ENCODE peak calls at places on chromosomes 13 and 19, in five cellular contexts. One of them, this sample, is unnamed.

GRCh38 chr19:33815410-33816340 is 19.0 kb downstream of the KCTD15 start:
- DNase-seq in Peyer's patch: no peak
- DNase-seq in GM23338: no peak
- DNase-seq in progenitor cell of endocrine pancreas: no peak
- DNase-seq in tibial nerve: no peak
- DNase-seq in this sample: peak; percentile 80

GRCh38 chr13:97212540-97213146 is 9.5 kb upstream of the MBNL2 start:
- DNase-seq in Peyer's patch: no peak
- DNase-seq in progenitor cell of endocrine pancreas: no peak
- DNase-seq in GM23338: peak; percentile 26
- DNase-seq in tibial nerve: no peak
- DNase-seq in this sample: no peak

GRCh38 chr13:95644611-95645052 is at the start of gene DZIP1:
- DNase-seq in tibial nerve: peak; percentile 56
- DNase-seq in GM23338: peak; percentile 97
- DNase-seq in Peyer's patch: no peak
- DNase-seq in progenitor cell of endocrine pancreas: peak; percentile 59
- DNase-seq in this sample: peak; percentile 28

GRCh38 chr19:12838182-12838890 is at the start of gene MAST1:
- DNase-seq in Peyer's patch: no peak
- DNase-seq in tibial nerve: no peak
- DNase-seq in GM23338: peak; percentile 80
- DNase-seq in progenitor cell of endocrine pancreas: peak; percentile 51
- DNase-seq in this sample: no peak

GRCh38 chr13:56019606-56020005 is 1121.1 kb upstream of the PRR20A start:
- DNase-seq in Peyer's patch: no peak
- DNase-seq in tibial nerve: no peak
- DNase-seq in progenitor cell of endocrine pancreas: no peak
- DNase-seq in GM23338: no peak
- DNase-seq in this sample: no peak

GRCh38 chr13:26557393-26558073 is at the start of gene WASF3:
- DNase-seq in GM23338: peak; percentile 97
- DNase-seq in progenitor cell of endocrine pancreas: peak; percentile 95
- DNase-seq in tibial nerve: peak; percentile 80
- DNase-seq in Peyer's patch: peak; percentile 45
- DNase-seq in this sample: peak; percentile 89

GRCh38 chr13:110310541-110311491 is 3.7 kb downstream of the COL4A2 start:
- DNase-seq in tibial nerve: no peak
- DNase-seq in Peyer's patch: no peak
- DNase-seq in progenitor cell of endocrine pancreas: no peak
- DNase-seq in GM23338: no peak
- DNase-seq in this sample: peak; percentile 36

GRCh38 chr13:109868583-109869311 is 82.4 kb upstream of the IRS2 start:
- DNase-seq in Peyer's patch: no peak
- DNase-seq in progenitor cell of endocrine pancreas: no peak
- DNase-seq in tibial nerve: no peak
- DNase-seq in GM23338: no peak
- DNase-seq in this sample: no peak

GRCh38 chr13:25406377-25406776 is 34.6 kb downstream of the ATP8A2 start:
- DNase-seq in tibial nerve: no peak
- DNase-seq in progenitor cell of endocrine pancreas: no peak
- DNase-seq in Peyer's patch: no peak
- DNase-seq in GM23338: peak; percentile 36
- DNase-seq in this sample: no peak

GRCh38 chr19:18649371-18650047 is 12.7 kb downstream of the KLHL26 start:
- DNase-seq in GM23338: no peak
- DNase-seq in tibial nerve: peak; percentile 64
- DNase-seq in progenitor cell of endocrine pancreas: no peak
- DNase-seq in Peyer's patch: peak; percentile 31
- DNase-seq in this sample: peak; percentile 55

GRCh38 chr19:10424011-10424637 is 3.8 kb downstream of the PDE4A start:
- DNase-seq in progenitor cell of endocrine pancreas: peak; percentile 90
- DNase-seq in Peyer's patch: peak; percentile 70
- DNase-seq in tibial nerve: peak; percentile 60
- DNase-seq in GM23338: peak; percentile 87
- DNase-seq in this sample: no peak

GRCh38 chr19:50817941-50818858 is 5.4 kb downstream of the KLK1 start:
- DNase-seq in Peyer's patch: peak; percentile 86
- DNase-seq in tibial nerve: no peak
- DNase-seq in progenitor cell of endocrine pancreas: peak; percentile 49
- DNase-seq in GM23338: peak; percentile 96
- DNase-seq in this sample: no peak

GRCh38 chr13:28355822-28356371 is 139.0 kb downstream of the FLT1 start:
- DNase-seq in Peyer's patch: no peak
- DNase-seq in progenitor cell of endocrine pancreas: no peak
- DNase-seq in tibial nerve: no peak
- DNase-seq in GM23338: no peak
- DNase-seq in this sample: no peak

GRCh38 chr13:77988355-77988754 is 69.7 kb upstream of the EDNRB start:
- DNase-seq in Peyer's patch: no peak
- DNase-seq in GM23338: no peak
- DNase-seq in tibial nerve: no peak
- DNase-seq in progenitor cell of endocrine pancreas: no peak
- DNase-seq in this sample: no peak

GRCh38 chr19:31784631-31785237 is 435.5 kb upstream of the TSHZ3 start:
- DNase-seq in progenitor cell of endocrine pancreas: no peak
- DNase-seq in Peyer's patch: no peak
- DNase-seq in GM23338: no peak
- DNase-seq in tibial nerve: peak; percentile 30
- DNase-seq in this sample: no peak

GRCh38 chr19:17952041-17952976 is 14.6 kb upstream of the KCNN1 start:
- DNase-seq in tibial nerve: no peak
- DNase-seq in progenitor cell of endocrine pancreas: no peak
- DNase-seq in GM23338: peak; percentile 59
- DNase-seq in Peyer's patch: no peak
- DNase-seq in this sample: no peak

GRCh38 chr13:27283906-27284523 is 13.4 kb downstream of the RASL11A start:
- DNase-seq in Peyer's patch: no peak
- DNase-seq in tibial nerve: no peak
- DNase-seq in progenitor cell of endocrine pancreas: no peak
- DNase-seq in GM23338: no peak
- DNase-seq in this sample: no peak

GRCh38 chr13:60134376-60134775 is 29.4 kb downstream of the DIAPH3 start:
- DNase-seq in GM23338: peak; percentile 80
- DNase-seq in Peyer's patch: no peak
- DNase-seq in progenitor cell of endocrine pancreas: no peak
- DNase-seq in tibial nerve: no peak
- DNase-seq in this sample: no peak

GRCh38 chr19:11377237-11377636 is 2.8 kb downstream of the SWSAP1 start:
- DNase-seq in Peyer's patch: no peak
- DNase-seq in progenitor cell of endocrine pancreas: no peak
- DNase-seq in GM23338: peak; percentile 27
- DNase-seq in tibial nerve: no peak
- DNase-seq in this sample: peak; percentile 44

GRCh38 chr19:48625891-48626327 is 6.6 kb downstream of the SPHK2 start:
- DNase-seq in progenitor cell of endocrine pancreas: no peak
- DNase-seq in tibial nerve: no peak
- DNase-seq in GM23338: no peak
- DNase-seq in Peyer's patch: no peak
- DNase-seq in this sample: no peak

GRCh38 chr13:74134777-74135305 is 637 bp upstream of the KLF12 start:
- DNase-seq in tibial nerve: peak; percentile 16
- DNase-seq in GM23338: no peak
- DNase-seq in progenitor cell of endocrine pancreas: peak; percentile 50
- DNase-seq in Peyer's patch: peak; percentile 66
- DNase-seq in this sample: peak; percentile 86

GRCh38 chr19:49114630-49115363 is 627 bp downstream of the LIN7B start:
- DNase-seq in progenitor cell of endocrine pancreas: peak; percentile 56
- DNase-seq in tibial nerve: no peak
- DNase-seq in Peyer's patch: peak; percentile 57
- DNase-seq in GM23338: peak; percentile 88
- DNase-seq in this sample: peak; percentile 52

DNA sequence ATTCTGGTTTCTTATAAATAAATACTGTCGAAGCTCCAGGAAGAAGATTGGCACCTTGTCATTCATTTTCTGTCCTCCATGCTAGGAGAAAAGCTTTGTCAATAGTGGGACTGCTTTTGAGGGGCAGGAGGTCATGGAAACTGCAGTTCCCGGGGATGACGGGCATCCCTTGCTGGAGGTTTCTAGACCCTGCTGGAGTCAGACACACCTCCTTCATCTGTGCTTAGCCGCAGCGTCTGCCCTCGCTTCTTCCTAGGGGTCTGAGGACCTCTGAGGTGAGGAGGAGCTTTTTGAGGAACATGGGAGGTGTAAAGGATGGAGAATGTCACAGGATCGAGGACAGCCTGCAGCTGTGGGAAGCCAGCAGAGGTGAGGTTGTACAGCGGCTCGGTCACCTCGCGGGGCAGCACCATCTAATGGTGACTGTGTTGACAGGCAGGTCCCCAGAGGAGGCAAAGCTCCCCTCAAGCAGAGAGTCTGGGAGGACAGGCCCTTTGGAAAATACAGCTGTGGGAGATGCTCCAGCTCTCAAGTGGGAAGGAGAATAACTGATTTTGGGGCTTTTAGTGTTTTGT is 172.7 kb upstream of the RNF113B start:
- DNase-seq in tibial nerve: no peak
- DNase-seq in Peyer's patch: no peak
- DNase-seq in progenitor cell of endocrine pancreas: no peak
- DNase-seq in GM23338: peak; percentile 71
- DNase-seq in this sample: no peak
- TF ChIP-seq CTCF in tibial nerve: no peak
- TF ChIP-seq CTCF in Peyer's patch: no peak
- TF ChIP-seq CTCF in progenitor cell of endocrine pancreas: peak; percentile 49
- TF ChIP-seq CTCF in GM23338: peak; percentile 46
- TF ChIP-seq CTCF in this sample: no peak

DNA sequence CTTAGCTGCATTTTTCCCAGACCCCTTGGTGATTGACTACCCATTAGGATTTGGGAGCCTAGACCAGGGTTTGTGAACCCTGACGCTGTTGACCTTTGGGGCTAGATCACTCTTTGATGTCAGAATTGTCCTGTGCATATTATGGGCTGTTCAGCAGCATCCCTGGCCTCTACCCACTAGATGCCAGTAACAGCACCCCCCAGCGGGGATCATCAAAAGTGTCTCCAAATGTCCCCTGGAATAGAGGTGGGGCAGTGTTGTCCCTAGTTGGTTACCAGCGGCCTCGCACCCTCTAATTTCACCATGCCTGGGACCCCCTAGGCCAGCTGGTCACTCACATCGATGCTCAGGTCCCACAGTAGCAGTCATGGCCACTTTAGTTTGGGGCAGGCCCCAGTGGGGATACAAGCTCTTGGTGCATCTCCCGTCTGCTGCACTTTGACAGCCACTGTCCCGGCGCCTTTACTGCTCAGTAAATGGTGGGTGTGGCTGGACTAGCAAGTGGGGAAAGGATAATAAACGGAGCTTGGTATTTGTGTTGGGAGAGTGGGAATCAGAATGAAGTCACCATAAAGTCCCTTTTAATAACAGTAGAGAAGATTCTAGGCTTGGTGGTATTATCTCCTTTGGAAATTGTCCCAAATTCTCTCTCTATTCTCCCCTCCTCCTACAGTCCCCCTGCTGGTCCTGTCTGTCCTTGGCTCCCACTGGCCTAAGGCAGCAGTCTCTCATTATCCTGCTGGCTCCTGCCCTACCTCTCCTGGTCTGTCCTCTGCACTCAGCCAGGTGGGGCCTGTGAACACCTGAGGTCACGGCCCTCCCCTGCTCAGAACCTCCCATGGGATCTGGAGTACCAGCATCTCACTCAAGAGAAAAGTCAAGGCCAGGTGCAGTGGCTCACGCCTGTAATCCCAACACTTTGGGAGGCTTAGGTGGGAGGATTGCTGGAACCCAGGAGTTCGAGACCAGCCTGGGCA is 80.6 kb downstream of the SIPA1L3 start:
- DNase-seq in Peyer's patch: no peak
- DNase-seq in tibial nerve: no peak
- DNase-seq in progenitor cell of endocrine pancreas: no peak
- DNase-seq in GM23338: peak; percentile 77
- DNase-seq in this sample: no peak
- TF ChIP-seq CTCF in Peyer's patch: no peak
- TF ChIP-seq CTCF in tibial nerve: no peak
- TF ChIP-seq CTCF in progenitor cell of endocrine pancreas: peak; percentile 35
- TF ChIP-seq CTCF in GM23338: peak; percentile 67
- TF ChIP-seq CTCF in this sample: no peak

DNA sequence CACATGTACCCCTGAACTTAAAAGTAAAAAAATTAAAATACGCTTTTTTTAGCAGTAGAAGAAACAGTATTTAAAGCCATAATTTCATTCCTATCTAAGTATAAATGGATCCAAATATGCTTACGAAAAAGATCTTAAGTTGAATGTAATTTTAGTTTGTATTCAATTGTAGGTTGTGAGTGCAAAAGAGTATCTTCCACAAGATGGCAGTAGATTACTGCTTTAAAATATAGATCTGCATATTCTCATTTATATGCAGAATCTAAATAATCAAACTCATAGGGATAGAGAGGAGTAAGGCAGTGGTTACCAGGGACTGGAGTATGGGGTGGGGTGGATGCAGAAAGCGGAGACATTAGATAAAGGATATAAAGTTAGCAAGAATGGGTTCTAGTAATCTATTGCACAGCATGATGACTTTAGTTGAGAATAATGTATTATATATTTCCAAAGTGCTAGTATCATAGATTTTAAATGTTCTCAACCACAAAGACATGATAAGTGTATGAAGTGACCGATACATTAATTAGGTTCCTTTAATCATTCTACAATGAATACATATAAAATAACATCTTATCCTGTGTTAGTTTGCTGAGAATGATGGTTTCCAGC is 14.2 kb downstream of the OR7A17 start:
- DNase-seq in tibial nerve: no peak
- DNase-seq in progenitor cell of endocrine pancreas: no peak
- DNase-seq in GM23338: peak; percentile 44
- DNase-seq in Peyer's patch: no peak
- DNase-seq in this sample: no peak
- TF ChIP-seq CTCF in tibial nerve: peak; percentile 9
- TF ChIP-seq CTCF in progenitor cell of endocrine pancreas: no peak
- TF ChIP-seq CTCF in GM23338: peak; percentile 68
- TF ChIP-seq CTCF in Peyer's patch: peak; percentile 51
- TF ChIP-seq CTCF in this sample: no peak

DNA sequence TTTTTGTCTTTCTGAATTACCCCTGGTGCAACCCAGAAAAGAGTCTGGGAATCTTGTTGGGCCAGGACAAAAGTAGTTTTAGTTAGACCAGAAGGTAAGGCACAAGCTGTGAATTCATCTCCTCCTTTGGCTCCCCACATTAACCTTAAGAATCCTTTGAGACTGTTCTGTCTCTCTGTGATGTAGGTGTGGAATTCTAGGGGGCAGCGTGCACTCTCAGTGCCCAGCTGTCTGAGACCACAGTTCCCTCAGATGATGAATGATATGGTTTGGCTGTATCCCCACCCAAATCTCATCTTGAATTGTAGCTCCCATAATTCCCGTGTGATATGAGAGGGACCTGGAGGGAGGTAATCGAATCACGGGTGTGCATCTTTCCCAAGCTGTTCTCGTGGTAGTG is 43.9 kb downstream of the ZNF506 start:
- DNase-seq in progenitor cell of endocrine pancreas: no peak
- DNase-seq in tibial nerve: no peak
- DNase-seq in GM23338: no peak
- DNase-seq in Peyer's patch: no peak
- DNase-seq in this sample: no peak
- TF ChIP-seq CTCF in progenitor cell of endocrine pancreas: no peak
- TF ChIP-seq CTCF in tibial nerve: no peak
- TF ChIP-seq CTCF in GM23338: no peak
- TF ChIP-seq CTCF in Peyer's patch: no peak
- TF ChIP-seq CTCF in this sample: no peak

This sample was measured in lower leg skin.